ENCODE peak calls at places on chromosomes 2 and 18, in four cellular contexts. G, J, L and S are unnamed samples.
A peak's percentile ranks its signal among the peaks of the same experiment; 100 is the strongest.

GRCh38 chr2:39781697-39782096 is 2.6 kb upstream of the THUMPD2 start:
- DNase-seq in G (no peak), J (no peak), L (no peak), S (no peak)

GRCh38 chr2:201182650-201183372 is at the start of gene CASP10:
- DNase-seq in G (peak; percentile 20), J (no peak), L (no peak), S (no peak)

GRCh38 chr2:62309465-62310091 is 113.7 kb downstream of the B3GNT2 start:
- DNase-seq in G (no peak), J (no peak), L (no peak), S (no peak)

GRCh38 chr2:227462463-227462951 is 9.4 kb upstream of the AGFG1 start:
- DNase-seq in G (no peak), J (no peak), L (no peak), S (no peak)

GRCh38 chr2:239143858-239144712 is 256.7 kb downstream of the HDAC4 start:
- DNase-seq in G (peak; percentile 67), J (peak; percentile 58), L (no peak), S (no peak)

GRCh38 chr2:218805627-218806026 is 23.7 kb downstream of the CYP27A1 start:
- DNase-seq in G (no peak), J (no peak), L (no peak), S (no peak)

GRCh38 chr2:127173073-127173472 is 47.0 kb downstream of the CYP27C1 start:
- DNase-seq in G (no peak), J (no peak), L (no peak), S (no peak)

GRCh38 chr2:186540971-186541370 is 48.9 kb upstream of the ITGAV start:
- DNase-seq in G (peak; percentile 11), J (no peak), L (no peak), S (no peak)

GRCh38 chr2:29063646-29064372 is 10.5 kb downstream of the PCARE start:
- DNase-seq in G (peak; percentile 68), J (no peak), L (no peak), S (no peak)

GRCh38 chr18:24130494-24130893 is 8.4 kb upstream of the CABYR start:
- DNase-seq in G (no peak), J (no peak), L (no peak), S (no peak)

GRCh38 chr18:9348766-9349165 is 14.2 kb downstream of the TWSG1 start:
- DNase-seq in G (no peak), J (no peak), L (no peak), S (no peak)

GRCh38 chr18:48441405-48441881 is 32.3 kb upstream of the ZBTB7C start:
- DNase-seq in G (no peak), J (peak; percentile 28), L (peak; percentile 23), S (peak; percentile 58)

GRCh38 chr2:95569170-95569569 is 22.6 kb upstream of the TRIM43 start:
- DNase-seq in G (no peak), J (no peak), L (no peak), S (no peak)

GRCh38 chr2:177161741-177162440 is 50.7 kb upstream of the HNRNPA3 start:
- DNase-seq in G (peak; percentile 24), J (peak; percentile 51), L (no peak), S (no peak)

GRCh38 chr18:25651553-25651952 is 299.6 kb upstream of the ZNF521 start:
- DNase-seq in G (no peak), J (no peak), L (no peak), S (no peak)

GRCh38 chr2:191713837-191714236 is 35.9 kb downstream of the NABP1 start:
- DNase-seq in G (peak; percentile 21), J (no peak), L (no peak), S (no peak)

DNA sequence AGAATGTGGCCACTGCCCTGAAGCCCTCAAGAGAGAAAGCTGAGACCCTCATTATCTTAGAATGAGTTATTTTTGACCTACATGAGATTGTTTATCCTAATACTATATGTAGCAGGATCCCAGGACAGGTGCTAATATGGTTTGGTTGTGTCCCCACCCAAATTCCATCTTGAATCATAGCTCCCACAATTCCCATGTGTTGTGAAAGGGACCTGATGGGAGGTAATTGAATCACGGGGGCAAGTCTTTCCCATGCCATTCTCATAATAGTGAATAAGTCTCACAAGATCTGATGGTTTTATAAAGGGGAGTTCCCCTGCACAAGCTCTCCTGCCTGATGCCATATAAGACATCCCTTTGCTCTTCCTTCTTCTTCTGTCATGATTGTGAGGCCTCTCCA is 76.8 kb downstream of the CCBE1 start:
- DNase-seq in G (no peak), J (no peak), L (no peak), S (no peak)
- H3K4me1 ChIP-seq in G (peaks cover 5% of the 10 kb centered on the region), J (no peaks in the 10 kb centered on the region), L (no peaks in the 10 kb centered on the region), S (peaks cover 17% of the 10 kb centered on the region)

DNA sequence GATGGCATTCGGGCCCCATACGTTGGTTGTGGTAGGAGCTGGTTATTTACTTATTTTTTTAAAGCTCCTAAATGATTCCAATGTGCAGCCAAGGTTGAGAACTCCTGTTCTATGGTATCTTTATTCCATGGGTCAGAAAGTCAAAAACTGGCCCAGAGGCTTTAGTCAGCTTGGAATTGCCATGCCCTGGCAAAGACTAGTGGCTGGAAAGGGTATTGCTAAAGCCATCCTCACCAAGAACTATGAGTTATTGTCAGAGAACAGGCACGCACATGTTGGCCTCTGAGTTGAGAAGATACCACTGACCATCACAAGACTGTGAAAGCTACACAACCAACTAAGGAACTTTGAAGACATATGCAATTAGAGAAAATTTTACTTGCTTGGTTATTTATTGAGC is 47.9 kb upstream of the ACMSD start:
- DNase-seq in G (no peak), J (no peak), L (no peak), S (no peak)
- TF ChIP-seq CTCF in G (peak; percentile 21), J (no peak), L (no peak), S (no peak)

GRCh38 chr2:170711196-170711773 is 3.9 kb upstream of the SP5 start:
- DNase-seq in G (peak; percentile 59), J (no peak), L (no peak), S (no peak)

GRCh38 chr2:170711774-170712652 is 3.1 kb upstream of the SP5 start:
- DNase-seq in G (peak; percentile 78), J (peak; percentile 50), L (no peak), S (no peak)

GRCh38 chr2:170712653-170713279 is 2.4 kb upstream of the SP5 start:
- DNase-seq in G (peak; percentile 51), J (no peak), L (no peak), S (no peak)

GRCh38 chr2:170707821-170708795 is 7.0 kb upstream of the SP5 start:
- DNase-seq in G (no peak), J (no peak), L (no peak), S (no peak)

GRCh38 chr2:170710609-170710979 is 4.5 kb upstream of the SP5 start:
- DNase-seq in G (no peak), J (no peak), L (no peak), S (no peak)
- H3K4me1 ChIP-seq in G (peaks cover 27% of the 10 kb centered on the region), J (peaks cover 5% of the 10 kb centered on the region), L (no peaks in the 10 kb centered on the region), S (peaks cover 9% of the 10 kb centered on the region)

GRCh38 chr18:76920974-76921373 is 98.6 kb downstream of the ZNF236 start:
- DNase-seq in G (no peak), J (no peak), L (no peak), S (no peak)

GRCh38 chr18:76928179-76928868 is 106.0 kb downstream of the ZNF236 start:
- DNase-seq in G (no peak), J (no peak), L (no peak), S (no peak)

GRCh38 chr18:76927216-76927725 is 104.9 kb downstream of the ZNF236 start:
- DNase-seq in G (no peak), J (no peak), L (no peak), S (no peak)

GRCh38 chr18:76922107-76922506 is 99.8 kb downstream of the ZNF236 start:
- DNase-seq in G (peak; percentile 80), J (peak; percentile 66), L (no peak), S (no peak)

DNA sequence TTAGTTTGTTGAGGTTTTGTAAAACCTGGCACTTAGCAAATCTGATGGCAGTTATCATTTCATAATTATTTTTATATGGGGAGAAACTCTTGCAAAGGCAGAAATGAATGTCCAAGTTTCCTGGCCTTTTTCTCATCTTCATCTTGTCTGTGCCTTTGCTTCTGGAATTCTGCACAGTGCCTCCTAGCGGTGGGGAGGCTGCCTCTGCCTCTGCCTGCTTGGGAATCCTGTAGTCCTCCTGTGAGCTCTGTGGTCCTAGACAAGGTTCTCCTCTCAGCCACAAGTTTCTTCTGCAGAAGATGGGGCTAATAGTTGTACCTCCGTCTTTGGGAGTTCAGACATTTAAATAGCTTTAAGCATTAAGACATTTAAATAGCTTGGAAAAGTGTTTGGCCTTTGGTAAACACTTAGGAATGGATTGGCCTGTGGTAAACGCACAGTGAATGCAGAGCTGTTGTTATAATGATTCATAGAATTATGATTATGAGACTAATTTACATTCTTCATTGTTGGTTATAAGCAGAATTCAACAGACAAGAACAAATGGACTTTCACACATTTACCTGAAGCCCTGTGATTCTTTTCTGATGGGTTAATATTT is 101.2 kb downstream of the ZNF236 start:
- DNase-seq in G (peak; percentile 46), J (peak; percentile 13), L (no peak), S (no peak)
- TF ChIP-seq CTCF in G (peak; percentile 67), J (peak; percentile 43), L (peak; percentile 14), S (peak; percentile 31)

GRCh38 chr2:160460333-160460731 is 33.3 kb downstream of the RBMS1 start:
- DNase-seq in G (no peak), J (no peak), L (no peak), S (no peak)

GRCh38 chr2:160458718-160459453 is 34.7 kb downstream of the RBMS1 start:
- DNase-seq in G (no peak), J (no peak), L (no peak), S (no peak)

GRCh38 chr2:160457588-160457987 is 36.0 kb downstream of the RBMS1 start:
- DNase-seq in G (no peak), J (no peak), L (no peak), S (no peak)

GRCh38 chr2:160463245-160463644 is 30.4 kb downstream of the RBMS1 start:
- DNase-seq in G (no peak), J (no peak), L (no peak), S (no peak)

DNA sequence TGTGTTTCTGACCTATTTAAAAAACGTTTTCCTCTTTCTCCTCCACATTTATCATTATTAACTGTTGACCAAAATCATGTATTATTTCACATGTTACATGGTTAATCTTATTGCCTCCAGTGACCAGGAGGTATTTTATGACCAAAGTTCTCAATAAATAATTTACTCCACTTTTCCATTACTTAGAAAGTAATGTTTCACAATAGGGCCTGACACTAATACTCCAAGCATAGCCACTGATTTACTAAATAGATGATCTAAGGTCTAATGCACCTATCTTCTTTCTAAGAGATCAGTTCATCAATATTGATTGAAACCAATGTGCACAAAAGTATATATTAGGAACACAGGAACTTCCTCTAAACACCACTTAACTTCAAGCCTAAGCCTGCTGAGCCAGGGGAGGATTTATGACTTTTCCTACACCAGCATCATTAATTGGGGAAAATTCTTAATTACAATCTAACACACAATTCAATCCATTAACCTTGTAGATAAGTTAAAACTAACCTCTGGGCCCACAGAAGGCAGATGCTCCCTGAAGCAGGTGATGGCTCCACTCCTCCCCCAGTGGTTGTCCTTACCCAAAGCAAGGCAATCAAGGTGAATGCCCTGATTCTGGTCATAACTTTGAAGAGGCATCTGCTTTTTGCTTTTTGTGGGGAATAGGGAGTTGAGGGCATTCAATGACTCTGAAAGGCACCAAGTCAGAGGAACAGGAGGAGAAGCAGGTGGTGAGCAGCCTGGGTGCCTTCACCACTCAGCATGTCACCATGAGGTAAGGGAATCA is 33.9 kb downstream of the RBMS1 start:
- DNase-seq in G (no peak), J (no peak), L (no peak), S (no peak)
- H3K4me1 ChIP-seq in G (peaks cover 3% of the 10 kb centered on the region), J (peaks cover 4% of the 10 kb centered on the region), L (no peaks in the 10 kb centered on the region), S (peaks cover 4% of the 10 kb centered on the region)